ENCODE peak calls at places on chromosomes 3 and 15, in five cellular contexts. Q, K, Z, Y and I are unnamed samples.

GRCh38 chr3:73401058-73401457 is 223.7 kb downstream of the PDZRN3 start:
- DNase-seq in Q (no peak), K (no peak), Z (no peak), Y (no peak), I (no peak)

GRCh38 chr15:91890614-91891013 is 37.1 kb downstream of the SLCO3A1 start:
- DNase-seq in Q (no peak), K (no peak), Z (no peak), Y (no peak), I (no peak)

GRCh38 chr15:71716990-71717389 is 93.4 kb upstream of the NR2E3 start:
- DNase-seq in Q (no peak), K (no peak), Z (no peak), Y (no peak), I (no peak)

GRCh38 chr3:193972816-193973215 is 163.1 kb upstream of the HES1 start:
- DNase-seq in Q (no peak), K (no peak), Z (no peak), Y (peak; percentile 81), I (no peak)

GRCh38 chr3:64945171-64945684 is 257.4 kb upstream of the ADAMTS9 start:
- DNase-seq in Q (no peak), K (no peak), Z (no peak), Y (no peak), I (no peak)

GRCh38 chr15:25244731-25245585 is 193.9 kb downstream of the UBE3A start:
- DNase-seq in Q (peak; percentile 4), K (no peak), Z (peak; percentile 22), Y (no peak), I (no peak)

GRCh38 chr3:10810376-10810775 is 5.7 kb upstream of the SLC6A11 start:
- DNase-seq in Q (no peak), K (no peak), Z (no peak), Y (no peak), I (no peak)

GRCh38 chr3:71166366-71166765 is 417.2 kb downstream of the FOXP1 start:
- DNase-seq in Q (no peak), K (no peak), Z (no peak), Y (no peak), I (no peak)

GRCh38 chr15:58380280-58380945 is 51.4 kb upstream of the LIPC start:
- DNase-seq in Q (no peak), K (no peak), Z (no peak), Y (no peak), I (no peak)

GRCh38 chr15:73858062-73858461 is 15.3 kb upstream of the TBC1D21 start:
- DNase-seq in Q (no peak), K (no peak), Z (no peak), Y (no peak), I (no peak)

GRCh38 chr3:192275741-192276355 is 451.5 kb downstream of the FGF12 start:
- DNase-seq in Q (no peak), K (no peak), Z (no peak), Y (no peak), I (no peak)

GRCh38 chr3:159881828-159882309 is 106.8 kb upstream of the IL12A start:
- DNase-seq in Q (no peak), K (peak; percentile 67), Z (no peak), Y (no peak), I (no peak)

GRCh38 chr3:136277115-136277514 is 27.0 kb downstream of the PCCB start:
- DNase-seq in Q (peak; percentile 41), K (no peak), Z (no peak), Y (no peak), I (no peak)

GRCh38 chr3:133295199-133295901 is 104.5 kb upstream of the BFSP2 start:
- DNase-seq in Q (no peak), K (no peak), Z (no peak), Y (peak; percentile 75), I (no peak)

GRCh38 chr3:17806876-17807275 is 64.4 kb upstream of the TBC1D5 start:
- DNase-seq in Q (no peak), K (no peak), Z (no peak), Y (no peak), I (no peak)

GRCh38 chr3:125398952-125399351 is 23.8 kb upstream of the ZNF148 start:
- DNase-seq in Q (no peak), K (no peak), Z (no peak), Y (no peak), I (no peak)

GRCh38 chr15:35000511-35000910 is 12.4 kb upstream of the ZNF770 start:
- DNase-seq in Q (peak; percentile 77), K (no peak), Z (no peak), Y (peak; percentile 55), I (no peak)

GRCh38 chr3:143648708-143649107 is 199.6 kb downstream of the SLC9A9 start:
- DNase-seq in Q (no peak), K (no peak), Z (no peak), Y (no peak), I (no peak)

GRCh38 chr3:58308728-58309127 is 2.4 kb downstream of the HTD2 start:
- DNase-seq in Q (peak; percentile 27), K (peak; percentile 68), Z (no peak), Y (no peak), I (no peak)

GRCh38 chr3:127779747-127780146 is 42.6 kb downstream of the MGLL start:
- DNase-seq in Q (peak; percentile 52), K (no peak), Z (no peak), Y (no peak), I (no peak)

GRCh38 chr3:196569003-196569516 is 600 bp downstream of the FBXO45 start:
- DNase-seq in Q (peak; percentile 55), K (peak; percentile 74), Z (peak; percentile 34), Y (no peak), I (no peak)

GRCh38 chr15:60006808-60007346 is 2.8 kb downstream of the FOXB1 start:
- DNase-seq in Q (no peak), K (no peak), Z (no peak), Y (no peak), I (no peak)

GRCh38 chr3:15108082-15108545 is 9.2 kb upstream of the RBSN start:
- DNase-seq in Q (peak; percentile 74), K (peak; percentile 87), Z (peak; percentile 74), Y (peak; percentile 47), I (peak; percentile 90)

GRCh38 chr3:177713921-177714900 is 516.9 kb upstream of the TBL1XR1 start:
- DNase-seq in Q (no peak), K (no peak), Z (no peak), Y (no peak), I (peak; percentile 26)

GRCh38 chr3:114450008-114450596 is 156.3 kb downstream of the TIGIT start:
- DNase-seq in Q (no peak), K (no peak), Z (no peak), Y (no peak), I (no peak)

GRCh38 chr15:98658831-98659699 is 10.7 kb downstream of the IGF1R start:
- DNase-seq in Q (peak; percentile 54), K (no peak), Z (no peak), Y (no peak), I (no peak)

GRCh38 chr3:138600341-138600740 is 6.3 kb upstream of the CEP70 start:
- DNase-seq in Q (no peak), K (no peak), Z (no peak), Y (peak; percentile 1), I (no peak)

DNA sequence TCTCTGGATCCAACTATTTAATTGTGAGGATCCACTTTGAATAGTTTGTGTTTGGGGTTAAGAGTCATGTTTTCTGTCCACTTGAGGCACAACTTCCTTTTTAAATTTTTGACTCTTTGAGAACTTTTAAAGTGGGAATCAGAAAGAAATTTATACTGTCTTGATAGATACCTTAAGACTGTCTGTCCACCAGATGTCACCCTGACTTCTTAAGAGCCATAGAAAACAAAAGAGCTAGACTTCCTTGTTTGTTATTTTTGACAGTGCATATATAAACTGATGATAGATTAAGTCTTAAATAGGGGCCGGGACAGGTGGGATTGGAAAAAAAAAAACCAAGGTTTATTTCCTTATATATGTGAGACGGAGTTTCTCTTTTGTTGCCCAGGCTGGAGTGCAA is 52.1 kb upstream of the WDR72 start:
- DNase-seq in Q (no peak), K (no peak), Z (no peak), Y (peak; percentile 9), I (no peak)
- TF ChIP-seq CTCF in Q (no peak), K (no peak), Z (no peak), Y (no peak), I (no peak)

GRCh38 chr15:90545095-90545494 is 15.4 kb downstream of the CRTC3 start:
- DNase-seq in Q (no peak), K (no peak), Z (no peak), Y (no peak), I (no peak)
- TF ChIP-seq CTCF in Q (no peak), K (no peak), Z (no peak), Y (no peak), I (no peak)

GRCh38 chr3:182258538-182259177 is 534.6 kb upstream of the ATP11B start:
- DNase-seq in Q (no peak), K (no peak), Z (no peak), Y (peak; percentile 71), I (no peak)

GRCh38 chr3:182261084-182261483 is 532.2 kb upstream of the ATP11B start:
- DNase-seq in Q (no peak), K (no peak), Z (no peak), Y (no peak), I (no peak)

GRCh38 chr3:182255095-182255600 is 538.2 kb upstream of the ATP11B start:
- DNase-seq in Q (no peak), K (no peak), Z (no peak), Y (no peak), I (no peak)

GRCh38 chr3:182257361-182257760 is 535.9 kb upstream of the ATP11B start:
- DNase-seq in Q (no peak), K (no peak), Z (no peak), Y (no peak), I (no peak)

DNA sequence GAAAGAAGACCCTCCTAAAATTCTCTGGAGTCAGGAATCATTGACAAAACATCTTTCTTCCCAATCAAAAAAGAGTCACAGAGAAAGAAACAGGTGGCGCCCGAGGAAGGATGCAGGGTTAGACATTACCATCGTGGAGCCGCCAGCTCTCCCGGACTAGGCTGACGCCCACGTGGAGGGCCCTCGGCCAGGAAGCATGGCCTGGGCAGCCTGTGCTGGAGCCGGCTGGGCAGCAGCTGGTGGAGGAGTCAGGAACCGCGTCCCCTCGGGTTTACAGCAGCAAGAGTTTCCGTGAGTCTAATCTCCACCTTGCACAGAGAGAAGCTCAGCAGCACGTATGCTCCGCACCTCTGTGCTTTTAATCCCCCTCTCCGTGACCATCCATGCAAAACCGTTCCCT is 533.7 kb upstream of the ATP11B start:
- DNase-seq in Q (peak; percentile 16), K (no peak), Z (peak; percentile 56), Y (no peak), I (no peak)
- TF ChIP-seq CTCF in Q (no peak), K (no peak), Z (no peak), Y (no peak), I (no peak)

GRCh38 chr15:29821416-29822099 is 710 bp downstream of the TJP1 start:
- DNase-seq in Q (peak; percentile 91), K (peak; percentile 88), Z (peak; percentile 56), Y (no peak), I (no peak)
- TF ChIP-seq CTCF in Q (peak; percentile 48), K (peak; percentile 12), Z (no peak), Y (peak; percentile 10), I (no peak)

GRCh38 chr15:84817461-84818081 is 415 bp downstream of the ALPK3 start:
- DNase-seq in Q (no peak), K (no peak), Z (no peak), Y (no peak), I (no peak)

GRCh38 chr15:84819791-84820190 is 2.6 kb downstream of the ALPK3 start:
- DNase-seq in Q (no peak), K (no peak), Z (no peak), Y (no peak), I (no peak)

GRCh38 chr15:84818221-84819131 is 1.3 kb downstream of the ALPK3 start:
- DNase-seq in Q (peak; percentile 72), K (no peak), Z (no peak), Y (no peak), I (no peak)

GRCh38 chr15:84821501-84822021 is 4.4 kb downstream of the ALPK3 start:
- DNase-seq in Q (no peak), K (no peak), Z (peak; percentile 45), Y (no peak), I (no peak)

GRCh38 chr15:84819291-84819768 is 2.2 kb downstream of the ALPK3 start:
- DNase-seq in Q (peak; percentile 42), K (no peak), Z (no peak), Y (no peak), I (no peak)
- TF ChIP-seq CTCF in Q (no peak), K (no peak), Z (no peak), Y (no peak), I (no peak)